ENCODE peak calls at places on chromosomes 11 and 22, in five cellular contexts. One of them, this sample, is unnamed.

GRCh38 chr11:420054-420910 is 5.5 kb upstream of the SIGIRR start:
- DNase-seq in lung: no peak
- DNase-seq in NCI-H748 treated with DMSO at 0.1 percent for 48 hours: no peak
- DNase-seq in suprapubic skin: no peak
- DNase-seq in astrocyte of the cerebellum: no peak
- DNase-seq in this sample: no peak

GRCh38 chr11:108117746-108118371 is 3.5 kb upstream of the ACAT1 start:
- DNase-seq in lung: no peak
- DNase-seq in NCI-H748 treated with DMSO at 0.1 percent for 48 hours: peak; percentile 3
- DNase-seq in astrocyte of the cerebellum: peak; percentile 62
- DNase-seq in suprapubic skin: no peak
- DNase-seq in this sample: no peak

GRCh38 chr11:132402056-132402684 is 1031.8 kb downstream of the NTM start:
- DNase-seq in lung: no peak
- DNase-seq in suprapubic skin: no peak
- DNase-seq in astrocyte of the cerebellum: peak; percentile 20
- DNase-seq in NCI-H748 treated with DMSO at 0.1 percent for 48 hours: peak; percentile 83
- DNase-seq in this sample: no peak

GRCh38 chr11:119414321-119414720 is 8.7 kb downstream of the THY1 start:
- DNase-seq in lung: no peak
- DNase-seq in astrocyte of the cerebellum: no peak
- DNase-seq in suprapubic skin: no peak
- DNase-seq in NCI-H748 treated with DMSO at 0.1 percent for 48 hours: no peak
- DNase-seq in this sample: no peak

GRCh38 chr11:62373464-62374110 is 36.3 kb downstream of the ASRGL1 start:
- DNase-seq in NCI-H748 treated with DMSO at 0.1 percent for 48 hours: no peak
- DNase-seq in lung: no peak
- DNase-seq in astrocyte of the cerebellum: no peak
- DNase-seq in suprapubic skin: no peak
- DNase-seq in this sample: no peak

GRCh38 chr11:83836883-83837654 is 550.9 kb upstream of the CCDC90B start:
- DNase-seq in lung: peak; percentile 30
- DNase-seq in suprapubic skin: no peak
- DNase-seq in astrocyte of the cerebellum: peak; percentile 28
- DNase-seq in NCI-H748 treated with DMSO at 0.1 percent for 48 hours: peak; percentile 23
- DNase-seq in this sample: peak; percentile 73

GRCh38 chr22:49721211-49721763 is 106.4 kb downstream of the BRD1 start:
- DNase-seq in astrocyte of the cerebellum: no peak
- DNase-seq in suprapubic skin: no peak
- DNase-seq in NCI-H748 treated with DMSO at 0.1 percent for 48 hours: no peak
- DNase-seq in lung: no peak
- DNase-seq in this sample: no peak

GRCh38 chr11:19849107-19849789 is 136.6 kb downstream of the NAV2 start:
- DNase-seq in suprapubic skin: no peak
- DNase-seq in NCI-H748 treated with DMSO at 0.1 percent for 48 hours: no peak
- DNase-seq in astrocyte of the cerebellum: no peak
- DNase-seq in lung: no peak
- DNase-seq in this sample: no peak

GRCh38 chr11:19281041-19281440 is 40.3 kb upstream of the E2F8 start:
- DNase-seq in NCI-H748 treated with DMSO at 0.1 percent for 48 hours: peak; percentile 39
- DNase-seq in astrocyte of the cerebellum: no peak
- DNase-seq in suprapubic skin: no peak
- DNase-seq in lung: no peak
- DNase-seq in this sample: no peak

GRCh38 chr22:17633217-17633997 is 4.9 kb upstream of the ATP6V1E1 start:
- DNase-seq in lung: no peak
- DNase-seq in NCI-H748 treated with DMSO at 0.1 percent for 48 hours: no peak
- DNase-seq in suprapubic skin: no peak
- DNase-seq in astrocyte of the cerebellum: peak; percentile 50
- DNase-seq in this sample: no peak

GRCh38 chr11:65014146-65014960 is at the start of gene ARL2:
- DNase-seq in lung: no peak
- DNase-seq in astrocyte of the cerebellum: no peak
- DNase-seq in NCI-H748 treated with DMSO at 0.1 percent for 48 hours: peak; percentile 66
- DNase-seq in suprapubic skin: peak; percentile 72
- DNase-seq in this sample: no peak

GRCh38 chr22:35921777-35922176 is 106.8 kb downstream of the RBFOX2 start:
- DNase-seq in NCI-H748 treated with DMSO at 0.1 percent for 48 hours: no peak
- DNase-seq in astrocyte of the cerebellum: peak; percentile 72
- DNase-seq in suprapubic skin: peak; percentile 72
- DNase-seq in lung: peak; percentile 55
- DNase-seq in this sample: peak; percentile 90

GRCh38 chr11:113387605-113388211 is at the start of gene ANKK1:
- DNase-seq in lung: no peak
- DNase-seq in suprapubic skin: no peak
- DNase-seq in NCI-H748 treated with DMSO at 0.1 percent for 48 hours: no peak
- DNase-seq in astrocyte of the cerebellum: no peak
- DNase-seq in this sample: no peak

GRCh38 chr11:65524747-65525658 is at the start of gene SCYL1:
- DNase-seq in suprapubic skin: peak; percentile 87
- DNase-seq in astrocyte of the cerebellum: peak; percentile 57
- DNase-seq in lung: peak; percentile 81
- DNase-seq in NCI-H748 treated with DMSO at 0.1 percent for 48 hours: peak; percentile 27
- DNase-seq in this sample: peak; percentile 93

GRCh38 chr11:122141757-122142156 is 25.7 kb upstream of the BLID start:
- DNase-seq in astrocyte of the cerebellum: no peak
- DNase-seq in suprapubic skin: no peak
- DNase-seq in NCI-H748 treated with DMSO at 0.1 percent for 48 hours: peak; percentile 3
- DNase-seq in lung: no peak
- DNase-seq in this sample: no peak

GRCh38 chr11:6328321-6328720 is 8.0 kb upstream of the CAVIN3 start:
- DNase-seq in lung: no peak
- DNase-seq in astrocyte of the cerebellum: no peak
- DNase-seq in suprapubic skin: no peak
- DNase-seq in NCI-H748 treated with DMSO at 0.1 percent for 48 hours: no peak
- DNase-seq in this sample: no peak

GRCh38 chr11:68165601-68166000 is 44.4 kb upstream of the CHKA start:
- DNase-seq in lung: no peak
- DNase-seq in astrocyte of the cerebellum: no peak
- DNase-seq in suprapubic skin: no peak
- DNase-seq in NCI-H748 treated with DMSO at 0.1 percent for 48 hours: no peak
- DNase-seq in this sample: no peak

GRCh38 chr11:74325649-74326645 is 14.5 kb upstream of the P4HA3 start:
- DNase-seq in lung: peak; percentile 67
- DNase-seq in astrocyte of the cerebellum: peak; percentile 92
- DNase-seq in NCI-H748 treated with DMSO at 0.1 percent for 48 hours: no peak
- DNase-seq in suprapubic skin: peak; percentile 88
- DNase-seq in this sample: peak; percentile 95

GRCh38 chr11:35214792-35215193 is 75.8 kb downstream of the CD44 start:
- DNase-seq in astrocyte of the cerebellum: peak; percentile 98
- DNase-seq in lung: no peak
- DNase-seq in NCI-H748 treated with DMSO at 0.1 percent for 48 hours: no peak
- DNase-seq in suprapubic skin: no peak
- DNase-seq in this sample: no peak

GRCh38 chr11:94131363-94132115 is 2.9 kb downstream of the PANX1 start:
- DNase-seq in astrocyte of the cerebellum: no peak
- DNase-seq in suprapubic skin: no peak
- DNase-seq in lung: no peak
- DNase-seq in NCI-H748 treated with DMSO at 0.1 percent for 48 hours: no peak
- DNase-seq in this sample: no peak

GRCh38 chr11:68783216-68783821 is 32.0 kb upstream of the TESMIN start:
- DNase-seq in astrocyte of the cerebellum: no peak
- DNase-seq in lung: no peak
- DNase-seq in NCI-H748 treated with DMSO at 0.1 percent for 48 hours: no peak
- DNase-seq in suprapubic skin: no peak
- DNase-seq in this sample: no peak

This sample was measured in sigmoid colon.